ENCODE peak calls at places on chromosomes 13 and 19, in six cellular contexts. N is heart left ventricle, T is stomach, I is mammary epithelial cell, B is dorsolateral prefrontal cortex, K is Panc1. U is an unnamed sample.

GRCh38 chr13:73467103-73467502 is 408.3 kb downstream of the KLF5 start:
- DNase-seq in T (no peak), N (no peak), K (no peak), I (peak), B (no peak), U (no peak)

GRCh38 chr19:1839658-1840540 is 8.4 kb downstream of the REXO1 start:
- DNase-seq in N (no peak), B (no peak), I (no peak), T (no peak), K (no peak), U (peak)

GRCh38 chr19:31054430-31054829 is 294.8 kb downstream of the TSHZ3 start:
- DNase-seq in N (peak), I (peak), T (peak), B (no peak), K (peak), U (peak)

GRCh38 chr13:90696254-90696653 is 651.2 kb upstream of the MIR17HG start:
- DNase-seq in B (no peak), T (no peak), I (peak), N (no peak), K (no peak), U (no peak)

GRCh38 chr13:19071161-19071936 is 110.3 kb downstream of the TUBA3C start:
- DNase-seq in K (no peak), T (no peak), I (no peak), N (no peak), B (no peak), U (no peak)

GRCh38 chr19:20315543-20315942 is 148.5 kb downstream of the ZNF486 start:
- DNase-seq in B (no peak), N (no peak), I (no peak), T (no peak), K (no peak), U (no peak)

GRCh38 chr19:11578342-11579142 is 1.1 kb upstream of the ACP5 start:
- DNase-seq in K (no peak), N (peak), B (no peak), T (peak), I (no peak), U (peak)

GRCh38 chr13:97432232-97432916 is 1.6 kb upstream of the RAP2A start:
- DNase-seq in B (no peak), K (peak), I (no peak), T (no peak), N (no peak), U (peak)

GRCh38 chr13:74111399-74111798 is 22.8 kb downstream of the KLF12 start:
- DNase-seq in T (no peak), N (no peak), K (no peak), B (no peak), I (no peak), U (no peak)

GRCh38 chr19:45952691-45953505 is 20.8 kb downstream of the NOVA2 start:
- DNase-seq in T (peak), N (peak), K (no peak), B (no peak), I (peak), U (peak)

GRCh38 chr13:89737051-89737450 is 1610.4 kb upstream of the MIR17HG start:
- DNase-seq in N (no peak), T (no peak), K (no peak), B (no peak), I (no peak), U (no peak)

GRCh38 chr19:33005440-33005839 is 33.4 kb downstream of the FAAP24 start:
- DNase-seq in I (no peak), T (no peak), K (no peak), B (no peak), N (no peak), U (peak)

GRCh38 chr19:47094557-47095517 is 18.7 kb downstream of the ZC3H4 start:
- DNase-seq in K (no peak), N (no peak), T (peak), I (no peak), B (no peak), U (peak)

GRCh38 chr19:11551603-11552235 is 7.3 kb downstream of the ELOF1 start:
- DNase-seq in B (no peak), T (no peak), N (no peak), K (no peak), I (no peak), U (no peak)

GRCh38 chr19:12994701-12995595 is at the start of gene NFIX:
- DNase-seq in K (no peak), I (peak), N (peak), T (peak), B (no peak), U (peak)

GRCh38 chr19:55173717-55174409 is 6.2 kb downstream of the SYT5 start:
- DNase-seq in N (peak), T (peak), K (peak), I (peak), B (peak), U (peak)

GRCh38 chr13:99065250-99066015 is 87.6 kb upstream of the DOCK9 start:
- DNase-seq in B (no peak), T (no peak), I (peak), K (no peak), N (no peak), U (no peak)
- H3K27ac ChIP-seq in B (no peak), T (no peak), I (no peak), K (no peak), N (peak), U (no peak)

GRCh38 chr19:15563931-15564330 is 51.1 kb upstream of the CYP4F8 start:
- DNase-seq in T (no peak), N (no peak), I (no peak), B (no peak), K (no peak), U (no peak)
- H3K4me3 ChIP-seq in T (no peak), N (no peak), I (no peak), B (no peak), K (no peak), U (no peak)

GRCh38 chr19:5293607-5294089 is 47.0 kb downstream of the PTPRS start:
- DNase-seq in I (no peak), K (no peak), B (no peak), N (no peak), T (peak), U (no peak)

GRCh38 chr19:5292843-5293606 is 47.6 kb downstream of the PTPRS start:
- DNase-seq in T (peak), K (no peak), I (peak), B (peak), N (peak), U (no peak)

GRCh38 chr19:5290336-5291262 is 50.0 kb downstream of the PTPRS start:
- DNase-seq in I (no peak), K (no peak), N (no peak), B (peak), T (no peak), U (no peak)

GRCh38 chr19:5292453-5292842 is 48.2 kb downstream of the PTPRS start:
- DNase-seq in B (peak), I (no peak), K (no peak), N (no peak), T (peak), U (no peak)

DNA sequence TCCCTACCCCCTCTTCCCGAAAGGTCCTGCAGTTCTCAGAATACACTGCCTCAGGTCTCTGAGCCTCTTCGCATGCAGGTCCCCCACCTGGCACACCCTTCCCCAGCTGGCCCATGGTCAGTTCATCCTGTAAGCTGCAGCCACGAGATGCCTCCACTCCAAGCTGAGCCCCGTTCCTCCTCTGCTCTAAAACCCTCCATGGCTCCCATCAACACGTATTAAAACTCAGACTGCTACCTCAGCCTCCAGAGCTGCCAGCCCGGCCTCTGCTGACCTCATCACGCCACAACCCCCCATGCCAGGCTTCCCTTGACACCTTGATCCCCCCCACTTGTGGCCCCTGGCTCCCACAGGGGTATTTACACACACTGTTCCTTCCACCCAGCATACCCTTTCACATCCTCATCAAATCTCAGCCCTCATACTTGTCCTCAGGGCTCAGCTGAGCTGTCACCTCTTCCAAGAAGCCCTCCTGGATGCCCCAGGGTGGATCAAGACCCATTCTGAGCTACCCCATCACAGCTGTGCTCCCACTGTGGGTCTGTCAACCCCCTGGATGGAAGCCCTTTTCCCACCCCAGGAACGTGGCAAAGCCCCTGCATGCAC is 48.9 kb downstream of the PTPRS start:
- DNase-seq in I (no peak), B (no peak), T (no peak), N (no peak), K (no peak), U (no peak)
- H3K27ac ChIP-seq in I (no peak), B (peak), T (peak), N (peak), K (no peak), U (no peak)

GRCh38 chr13:53513199-53513598 is 484.6 kb downstream of the OLFM4 start:
- DNase-seq in N (no peak), K (no peak), I (no peak), T (no peak), B (no peak), U (peak)

GRCh38 chr13:53507741-53508140 is 479.1 kb downstream of the OLFM4 start:
- DNase-seq in N (no peak), T (no peak), K (no peak), I (no peak), B (no peak), U (no peak)
- H3K4me3 ChIP-seq in N (no peak), T (no peak), K (no peak), I (no peak), B (no peak), U (no peak)

GRCh38 chr19:24101459-24102122 is 14.6 kb downstream of the ZNF254 start:
- DNase-seq in B (no peak), K (no peak), T (no peak), N (no peak), I (no peak), U (no peak)
- H3K27ac ChIP-seq in B (no peak), K (no peak), T (no peak), N (no peak), I (no peak), U (no peak)

DNA sequence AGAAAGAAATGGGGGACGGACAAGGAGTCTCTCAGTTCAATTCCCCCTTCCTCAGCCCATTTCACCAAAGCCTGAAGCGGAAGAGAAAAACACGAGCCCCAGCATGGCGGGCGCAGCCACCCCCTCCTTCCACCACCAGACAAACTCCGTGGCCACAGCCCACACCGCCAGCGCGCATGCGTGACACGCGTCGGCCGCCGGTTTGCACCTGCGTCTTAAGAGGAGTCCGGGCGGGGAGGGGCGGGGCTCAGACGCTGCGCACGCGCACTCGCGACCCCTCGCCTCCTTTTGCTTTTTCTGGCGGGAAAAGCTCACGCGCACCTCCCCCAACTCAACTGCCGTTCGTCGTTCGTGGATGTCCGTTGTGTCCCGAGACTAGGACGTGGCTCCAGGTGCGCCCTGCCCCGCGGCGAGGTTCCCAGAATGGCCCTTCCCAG is at the start of gene KASH5:
- DNase-seq in B (peak), N (peak), I (no peak), K (no peak), T (peak), U (peak)
- H3K4me3 ChIP-seq in B (peak), N (peak), I (no peak), K (peak), T (peak), U (no peak)

GRCh38 chr13:42873081-42873480 is 91.7 kb downstream of the FAM216B start:
- DNase-seq in N (no peak), K (no peak), B (no peak), I (no peak), T (no peak), U (no peak)
- H3K27ac ChIP-seq in N (no peak), K (no peak), B (no peak), I (no peak), T (no peak), U (no peak)

DNA sequence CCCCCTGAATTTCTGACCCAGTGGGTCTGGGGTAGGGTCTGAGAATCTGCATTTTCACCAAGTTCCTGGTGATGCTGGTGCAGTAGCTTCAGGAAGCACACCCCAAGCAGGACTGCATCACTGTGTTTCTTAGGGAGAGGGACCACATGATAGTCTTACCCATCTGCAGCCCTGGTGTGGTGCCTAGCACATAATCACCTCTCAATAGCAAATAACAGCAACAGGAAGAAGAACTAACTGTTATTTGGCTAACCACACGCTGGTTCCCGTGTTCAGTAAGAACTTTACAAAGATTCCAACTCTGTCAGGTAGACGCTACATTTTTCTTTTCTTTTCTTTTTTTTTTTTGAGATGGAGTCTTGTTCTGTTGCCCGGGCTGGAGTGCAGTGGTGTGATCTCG is 41.9 kb upstream of the SPATA13 start:
- DNase-seq in K (no peak), I (no peak), B (no peak), N (no peak), T (no peak), U (no peak)
- H3K4me3 ChIP-seq in K (no peak), I (no peak), B (no peak), N (no peak), T (no peak), U (no peak)